ENCODE peak calls at places on chromosome 12, in ten cellular contexts. G, C, N, Y, I, X, A, Z, Q and B are unnamed samples. For H3K27me3, the result is how much of the 10 kb centered on the place peaks cover.

GRCh38 chr12:68310370-68310769 is 21.8 kb downstream of the MDM1 start:
- DNase-seq in N (no peak), C (no peak), I (no peak), Q (no peak), Z (peak), X (no peak), Y (no peak), G (no peak), A (no peak), B (no peak)

GRCh38 chr12:48285751-48286650 is 64.7 kb downstream of the ZNF641 start:
- DNase-seq in G (no peak), N (no peak), A (no peak), Y (peak), I (no peak), Z (no peak), C (no peak), X (no peak), Q (no peak), B (no peak)

GRCh38 chr12:95446511-95446910 is 27.4 kb upstream of the METAP2 start:
- DNase-seq in N (no peak), G (no peak), I (no peak), X (no peak), C (no peak), Z (no peak), Q (peak), Y (peak), A (peak), B (peak)

GRCh38 chr12:52551466-52551865 is 1.5 kb downstream of the KRT71 start:
- DNase-seq in Z (no peak), Y (no peak), Q (no peak), X (no peak), N (no peak), C (no peak), A (no peak), G (no peak), I (no peak), B (no peak)

GRCh38 chr12:116492703-116493324 is 66.4 kb upstream of the MAP1LC3B2 start:
- DNase-seq in N (no peak), Y (peak), G (peak), A (no peak), Z (no peak), X (no peak), C (no peak), Q (no peak), I (no peak), B (no peak)

GRCh38 chr12:7403466-7403865 is 40.5 kb downstream of the CD163L1 start:
- DNase-seq in C (no peak), G (no peak), X (no peak), Y (no peak), N (no peak), A (no peak), Z (no peak), Q (no peak), I (no peak), B (no peak)

GRCh38 chr12:47247418-47247817 is 167.7 kb upstream of the AMIGO2 start:
- DNase-seq in Z (no peak), Y (no peak), X (peak), I (peak), A (peak), N (no peak), C (no peak), Q (peak), G (no peak), B (peak)

GRCh38 chr12:33253123-33253522 is 186.5 kb downstream of the SYT10 start:
- DNase-seq in Y (no peak), N (no peak), G (no peak), X (no peak), A (no peak), Z (peak), Q (no peak), I (no peak), C (no peak), B (no peak)

GRCh38 chr12:14614704-14615121 is 47.0 kb upstream of the PLBD1 start:
- DNase-seq in Z (no peak), I (no peak), C (no peak), N (no peak), Q (no peak), A (no peak), X (no peak), Y (peak), G (no peak), B (no peak)

GRCh38 chr12:56635539-56636117 is 5.5 kb upstream of the BAZ2A start:
- DNase-seq in G (no peak), Q (no peak), Y (peak), C (no peak), N (no peak), I (no peak), Z (peak), A (no peak), X (no peak), B (no peak)

GRCh38 chr12:107501681-107502080 is 183.9 kb upstream of the PWP1 start:
- DNase-seq in Y (no peak), A (no peak), N (no peak), I (no peak), X (no peak), C (no peak), Q (no peak), Z (no peak), G (no peak), B (no peak)

GRCh38 chr12:57965766-57966165 is 24.4 kb downstream of the ATP23 start:
- DNase-seq in X (no peak), Y (no peak), Q (no peak), Z (no peak), A (no peak), N (no peak), G (no peak), C (no peak), I (no peak), B (no peak)

GRCh38 chr12:42296503-42297109 is 29.3 kb downstream of the ZCRB1 start:
- DNase-seq in Y (peak), Q (no peak), X (no peak), G (no peak), I (no peak), N (no peak), C (no peak), Z (no peak), A (no peak), B (no peak)

GRCh38 chr12:27710592-27711311 is at the start of gene MRPS35:
- DNase-seq in N (peak), Q (peak), C (peak), A (peak), X (peak), I (peak), Z (peak), G (peak), Y (peak), B (peak)

GRCh38 chr12:50615534-50616296 is 110.9 kb downstream of the DIP2B start:
- DNase-seq in N (no peak), I (peak), A (no peak), Z (no peak), Q (no peak), X (no peak), Y (no peak), C (no peak), G (no peak), B (no peak)

GRCh38 chr12:88247241-88247643 is 105.1 kb downstream of the TMTC3 start:
- DNase-seq in I (no peak), G (peak), A (no peak), Q (no peak), C (no peak), X (no peak), Z (peak), N (no peak), Y (no peak), B (no peak)

GRCh38 chr12:14394317-14395058 is 29.0 kb downstream of the ATF7IP start:
- DNase-seq in G (peak), X (peak), A (peak), N (no peak), Q (no peak), Y (peak), Z (peak), I (no peak), C (no peak), B (peak)

GRCh38 chr12:51821423-51822260 is 26.9 kb downstream of the FIGNL2 start:
- DNase-seq in Q (no peak), Y (peak), N (no peak), G (no peak), X (no peak), Z (no peak), A (no peak), I (no peak), C (no peak), B (peak)

DNA sequence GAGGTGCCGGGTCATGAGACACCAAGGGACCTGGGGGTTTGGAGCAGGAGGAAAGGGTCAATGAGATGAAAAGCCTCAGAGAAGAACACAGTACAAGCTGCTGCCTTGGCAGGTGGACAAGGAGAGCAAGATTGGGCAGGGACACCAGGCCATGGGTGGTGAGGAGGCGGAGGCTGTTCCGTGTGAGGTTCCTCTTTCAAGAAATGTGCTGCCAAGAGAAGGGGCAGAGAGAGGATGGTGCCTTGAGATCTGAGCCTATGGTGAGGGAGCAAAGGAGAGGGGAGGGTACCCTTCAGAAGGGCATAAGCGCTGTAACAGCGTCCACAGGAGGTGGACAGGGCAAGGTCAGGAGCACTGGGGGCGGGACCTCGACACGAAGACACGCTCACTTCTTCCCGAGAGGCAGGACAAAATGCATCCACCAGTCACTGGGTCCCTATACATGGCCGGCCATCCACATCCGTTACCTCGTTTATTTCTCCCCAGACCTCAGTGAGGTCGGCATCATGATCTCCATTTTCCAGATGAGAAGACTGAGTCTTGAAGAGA is 100.2 kb downstream of the B4GALNT3 start:
- DNase-seq in Z (no peak), Q (no peak), Y (no peak), X (no peak), C (no peak), A (no peak), I (no peak), G (no peak), N (no peak), B (no peak)
- TF ChIP-seq POLR2AphosphoS5 in Z (no peak), Q (no peak), Y (no peak), X (no peak), C (no peak), A (no peak), I (no peak), G (no peak), N (no peak), B (no peak)

GRCh38 chr12:9115731-9116689 is at the start of gene A2M:
- DNase-seq in I (peak), G (no peak), X (no peak), N (no peak), C (no peak), Z (peak), A (no peak), Q (no peak), Y (no peak), B (no peak)
- H3K4me3 ChIP-seq in I (peak), G (no peak), X (peak), N (peak), C (peak), Z (no peak), A (peak), Q (peak), Y (no peak), B (peak)

DNA sequence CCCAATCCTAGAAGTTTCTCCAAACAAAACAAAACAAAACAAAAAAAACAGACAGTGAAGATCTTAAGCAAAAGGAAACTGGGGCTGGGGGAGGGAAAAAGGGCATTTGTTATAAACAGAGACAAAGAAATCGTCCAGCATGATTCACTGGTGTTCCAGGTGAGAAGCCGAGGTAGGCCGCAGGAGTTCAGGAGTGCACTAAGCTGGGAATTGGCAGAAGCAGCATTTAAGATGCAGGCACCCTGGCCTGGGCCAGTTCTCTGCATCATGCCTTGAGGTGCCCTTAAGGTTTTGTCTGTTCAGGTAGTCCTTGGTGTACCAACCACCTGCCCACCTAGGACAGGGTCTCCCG is 11.2 kb downstream of the TBX3 start:
- DNase-seq in Q (no peak), Z (no peak), X (no peak), Y (peak), C (no peak), A (no peak), G (no peak), I (no peak), N (no peak), B (no peak)
- H3K27me3 ChIP-seq in Q (half or more), Z (under half), X (under half), Y (half or more), C (under half), A (half or more), G (under half), I (under half), N (under half), B (under half)

GRCh38 chr12:124995200-124995961 is 1.9 kb downstream of the BRI3BP start:
- DNase-seq in I (no peak), C (no peak), A (no peak), G (no peak), Y (peak), N (no peak), Z (no peak), Q (peak), X (no peak), B (no peak)

GRCh38 chr12:125001636-125002035 is 8.2 kb downstream of the BRI3BP start:
- DNase-seq in X (no peak), A (no peak), Q (no peak), C (no peak), Z (no peak), G (no peak), Y (no peak), N (no peak), I (no peak), B (no peak)

GRCh38 chr12:125003021-125003420 is 9.6 kb downstream of the BRI3BP start:
- DNase-seq in A (no peak), I (no peak), Q (no peak), Z (no peak), C (no peak), G (no peak), Y (no peak), N (no peak), X (no peak), B (no peak)

GRCh38 chr12:124994435-124994975 is 1.1 kb downstream of the BRI3BP start:
- DNase-seq in X (no peak), I (no peak), N (no peak), G (no peak), Z (no peak), C (no peak), A (peak), Q (peak), Y (peak), B (peak)

GRCh38 chr12:124998705-124999104 is 5.3 kb downstream of the BRI3BP start:
- DNase-seq in Z (no peak), I (no peak), G (no peak), X (no peak), Y (no peak), N (no peak), C (no peak), A (no peak), Q (no peak), B (no peak)
- TF ChIP-seq POLR2AphosphoS5 in Z (no peak), I (no peak), G (no peak), X (no peak), Y (no peak), N (no peak), C (no peak), A (no peak), Q (no peak), B (no peak)

GRCh38 chr12:124506832-124507153 is 60.6 kb downstream of the NCOR2 start:
- DNase-seq in A (no peak), Q (no peak), Y (no peak), G (no peak), C (no peak), X (no peak), Z (no peak), N (no peak), I (no peak), B (no peak)
- H3K4me3 ChIP-seq in A (no peak), Q (peak), Y (no peak), G (no peak), C (peak), X (no peak), Z (no peak), N (peak), I (peak), B (peak)

DNA sequence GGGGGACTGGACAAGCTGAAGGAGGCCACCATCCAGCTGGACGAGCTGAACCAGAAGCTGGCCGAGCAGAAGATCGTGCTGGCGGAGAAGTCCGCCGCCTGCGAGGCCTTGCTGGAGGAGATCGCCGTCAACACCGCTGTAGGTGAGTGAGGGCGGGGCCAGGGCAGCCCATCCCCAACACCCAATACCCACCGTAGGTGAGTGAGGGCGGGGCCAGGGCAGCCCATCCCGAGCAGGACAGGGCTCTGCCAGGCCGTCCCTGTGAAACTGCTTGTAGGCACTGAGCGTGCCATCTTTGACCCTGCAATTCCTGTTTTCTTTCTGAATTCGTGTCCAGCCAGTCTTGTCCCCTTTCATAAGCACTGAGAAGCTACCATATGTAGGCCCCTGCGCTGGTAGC is 74.0 kb downstream of the CCDC92 start:
- DNase-seq in X (no peak), Z (no peak), N (no peak), Q (no peak), A (no peak), G (no peak), C (no peak), Y (no peak), I (no peak), B (peak)
- H3K27me3 ChIP-seq in X (under half), Z (under half), N (under half), Q (under half), A (under half), G (under half), C (under half), Y (under half), I (under half), B (under half)

DNA sequence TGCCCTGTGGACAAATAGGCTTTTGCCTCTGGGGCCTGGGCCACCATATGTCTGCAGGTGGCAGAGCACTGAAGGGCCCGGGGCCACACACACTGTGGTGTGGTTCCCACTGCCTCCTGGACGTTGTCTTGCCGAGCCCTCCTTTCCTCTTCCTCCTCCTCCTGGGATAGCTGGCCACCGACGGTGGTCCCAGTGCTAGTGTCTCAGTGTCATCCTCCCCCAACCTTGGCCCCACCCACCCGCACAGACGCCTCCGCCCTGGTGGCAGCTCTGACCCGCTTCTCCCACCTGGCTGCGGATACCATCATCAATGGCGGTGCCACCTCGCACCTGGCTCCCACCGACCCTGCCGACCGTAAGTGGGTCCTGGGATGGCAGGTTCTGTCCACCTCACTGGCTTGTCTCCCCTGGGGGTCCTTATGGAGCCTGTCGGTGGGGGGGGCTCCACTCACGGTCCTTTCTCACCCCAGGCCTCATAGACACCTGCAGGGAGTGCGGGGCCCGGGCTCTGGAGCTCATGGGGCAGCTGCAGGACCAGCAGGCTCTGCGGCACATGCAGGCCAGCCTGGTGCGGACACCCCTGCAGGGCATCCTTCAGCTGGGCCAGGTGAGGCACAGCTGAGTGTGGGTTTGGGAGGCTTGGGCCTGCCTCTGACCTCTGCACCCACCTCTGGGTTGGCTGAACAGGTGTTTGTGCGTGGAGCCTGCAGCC is 23.5 kb downstream of the HIP1R start:
- DNase-seq in Q (no peak), G (no peak), Y (no peak), Z (no peak), X (no peak), A (no peak), I (no peak), C (no peak), N (no peak), B (no peak)
- TF ChIP-seq POLR2AphosphoS5 in Q (no peak), G (no peak), Y (no peak), Z (no peak), X (no peak), A (no peak), I (no peak), C (no peak), N (no peak), B (no peak)

DNA sequence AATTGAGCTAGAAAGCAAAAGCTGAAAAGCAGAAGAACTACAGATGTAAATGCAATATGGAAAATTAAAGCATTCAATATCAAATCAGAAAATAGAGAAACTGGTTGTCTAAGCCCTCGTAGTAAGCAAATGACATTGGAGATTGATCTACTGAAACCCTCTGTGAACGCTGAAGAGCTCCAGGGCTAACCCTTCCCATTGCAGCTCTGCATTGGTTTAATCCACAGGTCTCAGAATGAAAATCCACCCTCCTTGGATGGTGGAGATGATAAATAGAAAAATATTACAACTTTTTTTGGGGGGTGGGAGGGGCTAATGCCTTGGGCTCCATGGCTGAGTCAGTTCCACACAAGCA is 40.5 kb downstream of the CORO1C start:
- DNase-seq in Q (no peak), C (no peak), Y (no peak), I (no peak), A (no peak), N (no peak), Z (no peak), G (no peak), X (no peak), B (no peak)
- H3K4me3 ChIP-seq in Q (peak), C (peak), Y (no peak), I (no peak), A (peak), N (peak), Z (no peak), G (no peak), X (no peak), B (no peak)